ENCODE peak calls at places on chromosomes 2 and 18, in six cellular contexts. One of them, this sample, is unnamed.

GRCh38 chr2:113219092-113219441 is 45.3 kb downstream of the PSD4 start:
- DNase-seq in T-helper 2 cell: no peak
- DNase-seq in cardiac fibroblast: no peak
- DNase-seq in CMK: no peak
- DNase-seq in midbrain: no peak
- DNase-seq in stimulated activated CD4-positive, alpha-beta T cell treated with anti-CD3 and anti-CD28 coated beads, Interleukin-2, amount 100 ng/mL, for 48 hours: no peak
- DNase-seq in this sample: no peak

GRCh38 chr2:207126724-207127314 is 38.9 kb downstream of the KLF7 start:
- DNase-seq in stimulated activated CD4-positive, alpha-beta T cell treated with anti-CD3 and anti-CD28 coated beads, Interleukin-2, amount 100 ng/mL, for 48 hours: no peak
- DNase-seq in T-helper 2 cell: no peak
- DNase-seq in midbrain: no peak
- DNase-seq in CMK: no peak
- DNase-seq in cardiac fibroblast: no peak
- DNase-seq in this sample: no peak

GRCh38 chr2:54617409-54617808 is 106.1 kb upstream of the EML6 start:
- DNase-seq in cardiac fibroblast: no peak
- DNase-seq in stimulated activated CD4-positive, alpha-beta T cell treated with anti-CD3 and anti-CD28 coated beads, Interleukin-2, amount 100 ng/mL, for 48 hours: no peak
- DNase-seq in midbrain: no peak
- DNase-seq in CMK: no peak
- DNase-seq in T-helper 2 cell: no peak
- DNase-seq in this sample: no peak

GRCh38 chr18:70047931-70048603 is 100.4 kb upstream of the CD226 start:
- DNase-seq in midbrain: no peak
- DNase-seq in CMK: no peak
- DNase-seq in cardiac fibroblast: peak
- DNase-seq in T-helper 2 cell: no peak
- DNase-seq in stimulated activated CD4-positive, alpha-beta T cell treated with anti-CD3 and anti-CD28 coated beads, Interleukin-2, amount 100 ng/mL, for 48 hours: no peak
- DNase-seq in this sample: no peak

GRCh38 chr2:231769170-231770136 is 11.6 kb downstream of the PDE6D start:
- DNase-seq in cardiac fibroblast: no peak
- DNase-seq in CMK: no peak
- DNase-seq in stimulated activated CD4-positive, alpha-beta T cell treated with anti-CD3 and anti-CD28 coated beads, Interleukin-2, amount 100 ng/mL, for 48 hours: no peak
- DNase-seq in midbrain: no peak
- DNase-seq in T-helper 2 cell: no peak
- DNase-seq in this sample: no peak

GRCh38 chr2:74373189-74373588 is 6.9 kb downstream of the DCTN1 start:
- DNase-seq in T-helper 2 cell: no peak
- DNase-seq in CMK: no peak
- DNase-seq in stimulated activated CD4-positive, alpha-beta T cell treated with anti-CD3 and anti-CD28 coated beads, Interleukin-2, amount 100 ng/mL, for 48 hours: no peak
- DNase-seq in midbrain: no peak
- DNase-seq in cardiac fibroblast: peak
- DNase-seq in this sample: no peak

GRCh38 chr2:226797989-226798421 is 1.6 kb downstream of the IRS1 start:
- DNase-seq in cardiac fibroblast: peak
- DNase-seq in stimulated activated CD4-positive, alpha-beta T cell treated with anti-CD3 and anti-CD28 coated beads, Interleukin-2, amount 100 ng/mL, for 48 hours: no peak
- DNase-seq in CMK: no peak
- DNase-seq in T-helper 2 cell: no peak
- DNase-seq in midbrain: no peak
- DNase-seq in this sample: no peak

GRCh38 chr2:189144700-189145211 is 34.8 kb downstream of the COL5A2 start:
- DNase-seq in cardiac fibroblast: peak
- DNase-seq in stimulated activated CD4-positive, alpha-beta T cell treated with anti-CD3 and anti-CD28 coated beads, Interleukin-2, amount 100 ng/mL, for 48 hours: no peak
- DNase-seq in midbrain: no peak
- DNase-seq in CMK: no peak
- DNase-seq in T-helper 2 cell: no peak
- DNase-seq in this sample: no peak

GRCh38 chr18:34529358-34530335 is 180.5 kb upstream of the DTNA start:
- DNase-seq in stimulated activated CD4-positive, alpha-beta T cell treated with anti-CD3 and anti-CD28 coated beads, Interleukin-2, amount 100 ng/mL, for 48 hours: no peak
- DNase-seq in CMK: no peak
- DNase-seq in cardiac fibroblast: no peak
- DNase-seq in T-helper 2 cell: no peak
- DNase-seq in midbrain: peak
- DNase-seq in this sample: no peak

GRCh38 chr2:74261204-74261864 is 62.9 kb downstream of the MTHFD2 start:
- DNase-seq in CMK: no peak
- DNase-seq in stimulated activated CD4-positive, alpha-beta T cell treated with anti-CD3 and anti-CD28 coated beads, Interleukin-2, amount 100 ng/mL, for 48 hours: no peak
- DNase-seq in cardiac fibroblast: peak
- DNase-seq in T-helper 2 cell: no peak
- DNase-seq in midbrain: peak
- DNase-seq in this sample: no peak

GRCh38 chr2:144256996-144257707 is 262.8 kb downstream of the ZEB2 start:
- DNase-seq in cardiac fibroblast: peak
- DNase-seq in midbrain: no peak
- DNase-seq in T-helper 2 cell: no peak
- DNase-seq in CMK: no peak
- DNase-seq in stimulated activated CD4-positive, alpha-beta T cell treated with anti-CD3 and anti-CD28 coated beads, Interleukin-2, amount 100 ng/mL, for 48 hours: no peak
- DNase-seq in this sample: no peak

GRCh38 chr2:172046866-172047265 is 38.4 kb upstream of the DLX1 start:
- DNase-seq in CMK: no peak
- DNase-seq in T-helper 2 cell: no peak
- DNase-seq in stimulated activated CD4-positive, alpha-beta T cell treated with anti-CD3 and anti-CD28 coated beads, Interleukin-2, amount 100 ng/mL, for 48 hours: no peak
- DNase-seq in cardiac fibroblast: no peak
- DNase-seq in midbrain: no peak
- DNase-seq in this sample: no peak

GRCh38 chr18:79552696-79553095 is 126.9 kb upstream of the CTDP1 start:
- DNase-seq in midbrain: no peak
- DNase-seq in cardiac fibroblast: no peak
- DNase-seq in CMK: no peak
- DNase-seq in T-helper 2 cell: no peak
- DNase-seq in stimulated activated CD4-positive, alpha-beta T cell treated with anti-CD3 and anti-CD28 coated beads, Interleukin-2, amount 100 ng/mL, for 48 hours: no peak
- DNase-seq in this sample: no peak

GRCh38 chr2:1493361-1494126 is 80.3 kb downstream of the TPO start:
- DNase-seq in CMK: no peak
- DNase-seq in midbrain: no peak
- DNase-seq in stimulated activated CD4-positive, alpha-beta T cell treated with anti-CD3 and anti-CD28 coated beads, Interleukin-2, amount 100 ng/mL, for 48 hours: no peak
- DNase-seq in cardiac fibroblast: no peak
- DNase-seq in T-helper 2 cell: no peak
- DNase-seq in this sample: no peak

GRCh38 chr18:74204543-74205152 is 56.3 kb downstream of the TIMM21 start:
- DNase-seq in stimulated activated CD4-positive, alpha-beta T cell treated with anti-CD3 and anti-CD28 coated beads, Interleukin-2, amount 100 ng/mL, for 48 hours: peak
- DNase-seq in cardiac fibroblast: no peak
- DNase-seq in CMK: no peak
- DNase-seq in T-helper 2 cell: no peak
- DNase-seq in midbrain: no peak
- DNase-seq in this sample: no peak

GRCh38 chr18:54918060-54918459 is 41.2 kb downstream of the CCDC68 start:
- DNase-seq in midbrain: no peak
- DNase-seq in cardiac fibroblast: no peak
- DNase-seq in CMK: no peak
- DNase-seq in T-helper 2 cell: no peak
- DNase-seq in stimulated activated CD4-positive, alpha-beta T cell treated with anti-CD3 and anti-CD28 coated beads, Interleukin-2, amount 100 ng/mL, for 48 hours: no peak
- DNase-seq in this sample: no peak

GRCh38 chr18:12031836-12032235 is 50.5 kb downstream of the IMPA2 start:
- DNase-seq in CMK: no peak
- DNase-seq in midbrain: no peak
- DNase-seq in stimulated activated CD4-positive, alpha-beta T cell treated with anti-CD3 and anti-CD28 coated beads, Interleukin-2, amount 100 ng/mL, for 48 hours: no peak
- DNase-seq in T-helper 2 cell: no peak
- DNase-seq in cardiac fibroblast: peak
- DNase-seq in this sample: no peak

GRCh38 chr2:160407393-160408204 is 86.0 kb downstream of the RBMS1 start:
- DNase-seq in T-helper 2 cell: peak
- DNase-seq in CMK: no peak
- DNase-seq in stimulated activated CD4-positive, alpha-beta T cell treated with anti-CD3 and anti-CD28 coated beads, Interleukin-2, amount 100 ng/mL, for 48 hours: peak
- DNase-seq in midbrain: peak
- DNase-seq in cardiac fibroblast: peak
- DNase-seq in this sample: no peak

GRCh38 chr2:28521663-28522062 is 25.8 kb downstream of the PLB1 start:
- DNase-seq in midbrain: no peak
- DNase-seq in stimulated activated CD4-positive, alpha-beta T cell treated with anti-CD3 and anti-CD28 coated beads, Interleukin-2, amount 100 ng/mL, for 48 hours: no peak
- DNase-seq in CMK: peak
- DNase-seq in T-helper 2 cell: no peak
- DNase-seq in cardiac fibroblast: no peak
- DNase-seq in this sample: no peak

GRCh38 chr2:33333433-33333832 is 143.0 kb upstream of the RASGRP3 start:
- DNase-seq in stimulated activated CD4-positive, alpha-beta T cell treated with anti-CD3 and anti-CD28 coated beads, Interleukin-2, amount 100 ng/mL, for 48 hours: no peak
- DNase-seq in CMK: no peak
- DNase-seq in T-helper 2 cell: no peak
- DNase-seq in cardiac fibroblast: no peak
- DNase-seq in midbrain: no peak
- DNase-seq in this sample: no peak

GRCh38 chr18:58649966-58650816 is 21.1 kb upstream of the MALT1 start:
- DNase-seq in CMK: no peak
- DNase-seq in stimulated activated CD4-positive, alpha-beta T cell treated with anti-CD3 and anti-CD28 coated beads, Interleukin-2, amount 100 ng/mL, for 48 hours: no peak
- DNase-seq in T-helper 2 cell: no peak
- DNase-seq in midbrain: no peak
- DNase-seq in cardiac fibroblast: no peak
- DNase-seq in this sample: no peak

GRCh38 chr18:24797987-24798386 is 337.6 kb downstream of the HRH4 start:
- DNase-seq in T-helper 2 cell: no peak
- DNase-seq in CMK: no peak
- DNase-seq in stimulated activated CD4-positive, alpha-beta T cell treated with anti-CD3 and anti-CD28 coated beads, Interleukin-2, amount 100 ng/mL, for 48 hours: no peak
- DNase-seq in cardiac fibroblast: no peak
- DNase-seq in midbrain: no peak
- DNase-seq in this sample: no peak

GRCh38 chr2:71337776-71338175 is 6.2 kb downstream of the ZNF638 start:
- DNase-seq in midbrain: no peak
- DNase-seq in cardiac fibroblast: no peak
- DNase-seq in T-helper 2 cell: no peak
- DNase-seq in stimulated activated CD4-positive, alpha-beta T cell treated with anti-CD3 and anti-CD28 coated beads, Interleukin-2, amount 100 ng/mL, for 48 hours: no peak
- DNase-seq in CMK: no peak
- DNase-seq in this sample: no peak

GRCh38 chr2:222862068-222862914 is 1.5 kb downstream of the ACSL3 start:
- DNase-seq in CMK: no peak
- DNase-seq in stimulated activated CD4-positive, alpha-beta T cell treated with anti-CD3 and anti-CD28 coated beads, Interleukin-2, amount 100 ng/mL, for 48 hours: no peak
- DNase-seq in cardiac fibroblast: peak
- DNase-seq in midbrain: peak
- DNase-seq in T-helper 2 cell: no peak
- DNase-seq in this sample: no peak

GRCh38 chr2:218368150-218368528 is 11.5 kb downstream of the CATIP start:
- DNase-seq in midbrain: no peak
- DNase-seq in stimulated activated CD4-positive, alpha-beta T cell treated with anti-CD3 and anti-CD28 coated beads, Interleukin-2, amount 100 ng/mL, for 48 hours: no peak
- DNase-seq in CMK: no peak
- DNase-seq in cardiac fibroblast: no peak
- DNase-seq in T-helper 2 cell: no peak
- DNase-seq in this sample: no peak

GRCh38 chr2:205273627-205274026 is 408.7 kb upstream of the NRP2 start:
- DNase-seq in midbrain: no peak
- DNase-seq in T-helper 2 cell: no peak
- DNase-seq in cardiac fibroblast: no peak
- DNase-seq in stimulated activated CD4-positive, alpha-beta T cell treated with anti-CD3 and anti-CD28 coated beads, Interleukin-2, amount 100 ng/mL, for 48 hours: no peak
- DNase-seq in CMK: no peak
- DNase-seq in this sample: no peak

GRCh38 chr18:57744211-57744694 is 58.9 kb downstream of the ATP8B1 start:
- DNase-seq in CMK: no peak
- DNase-seq in midbrain: no peak
- DNase-seq in cardiac fibroblast: peak
- DNase-seq in stimulated activated CD4-positive, alpha-beta T cell treated with anti-CD3 and anti-CD28 coated beads, Interleukin-2, amount 100 ng/mL, for 48 hours: no peak
- DNase-seq in T-helper 2 cell: no peak
- DNase-seq in this sample: no peak

GRCh38 chr2:58968885-58969284 is 727.8 kb upstream of the FANCL start:
- DNase-seq in cardiac fibroblast: no peak
- DNase-seq in T-helper 2 cell: no peak
- DNase-seq in stimulated activated CD4-positive, alpha-beta T cell treated with anti-CD3 and anti-CD28 coated beads, Interleukin-2, amount 100 ng/mL, for 48 hours: no peak
- DNase-seq in midbrain: no peak
- DNase-seq in CMK: no peak
- DNase-seq in this sample: no peak

GRCh38 chr2:87996570-87996969 is 19.8 kb downstream of the RNU2-63P start:
- DNase-seq in stimulated activated CD4-positive, alpha-beta T cell treated with anti-CD3 and anti-CD28 coated beads, Interleukin-2, amount 100 ng/mL, for 48 hours: no peak
- DNase-seq in T-helper 2 cell: no peak
- DNase-seq in CMK: peak
- DNase-seq in midbrain: no peak
- DNase-seq in cardiac fibroblast: no peak
- DNase-seq in this sample: no peak

GRCh38 chr2:47785986-47786385 is 3.0 kb downstream of the MSH6 start:
- DNase-seq in cardiac fibroblast: no peak
- DNase-seq in stimulated activated CD4-positive, alpha-beta T cell treated with anti-CD3 and anti-CD28 coated beads, Interleukin-2, amount 100 ng/mL, for 48 hours: no peak
- DNase-seq in CMK: no peak
- DNase-seq in T-helper 2 cell: no peak
- DNase-seq in midbrain: no peak
- DNase-seq in this sample: no peak

GRCh38 chr2:160062283-160063005 is at the start of gene PLA2R1:
- DNase-seq in midbrain: no peak
- DNase-seq in T-helper 2 cell: no peak
- DNase-seq in cardiac fibroblast: peak
- DNase-seq in stimulated activated CD4-positive, alpha-beta T cell treated with anti-CD3 and anti-CD28 coated beads, Interleukin-2, amount 100 ng/mL, for 48 hours: no peak
- DNase-seq in CMK: no peak
- DNase-seq in this sample: no peak

GRCh38 chr2:199219551-199219950 is 238.2 kb downstream of the SATB2 start:
- DNase-seq in stimulated activated CD4-positive, alpha-beta T cell treated with anti-CD3 and anti-CD28 coated beads, Interleukin-2, amount 100 ng/mL, for 48 hours: no peak
- DNase-seq in T-helper 2 cell: no peak
- DNase-seq in CMK: no peak
- DNase-seq in midbrain: no peak
- DNase-seq in cardiac fibroblast: no peak
- DNase-seq in this sample: no peak

GRCh38 chr2:197294260-197294659 is 16.3 kb downstream of the ANKRD44 start:
- DNase-seq in T-helper 2 cell: no peak
- DNase-seq in cardiac fibroblast: no peak
- DNase-seq in CMK: no peak
- DNase-seq in stimulated activated CD4-positive, alpha-beta T cell treated with anti-CD3 and anti-CD28 coated beads, Interleukin-2, amount 100 ng/mL, for 48 hours: no peak
- DNase-seq in midbrain: no peak
- DNase-seq in this sample: no peak